ENCODE peak calls at places on chromosomes 1 and 21, in ten cellular contexts. M is psoas muscle; W is effector memory CD4-positive, alpha-beta T cell; J is heart right ventricle; S is lower lobe of right lung; F is uterus; B is lung; O is kidney; Q is testis; N is WERI-Rb-1. D is an unnamed sample.

GRCh38 chr1:32900371-32900955 is 726 bp downstream of the TMEM54 start:
- DNase-seq in M (no peak), W (no peak), J (no peak), S (no peak), F (no peak), B (no peak), O (peak), Q (no peak), N (no peak), D (peak)

GRCh38 chr1:201750934-201751333 is 78.0 kb upstream of the IPO9 start:
- DNase-seq in M (no peak), W (no peak), J (no peak), S (no peak), F (no peak), B (no peak), O (no peak), Q (no peak), N (no peak), D (no peak)

GRCh38 chr1:177948336-177948972 is 21.4 kb downstream of the SEC16B start:
- DNase-seq in M (peak), W (no peak), J (peak), S (no peak), F (peak), B (peak), O (no peak), Q (peak), N (peak), D (no peak)

GRCh38 chr1:64162151-64162550 is 41.3 kb upstream of the UBE2U start:
- DNase-seq in M (no peak), W (no peak), J (no peak), S (no peak), F (no peak), B (no peak), O (no peak), Q (no peak), N (peak), D (no peak)

GRCh38 chr1:36126005-36126716 is 1.1 kb upstream of the COL8A2 start:
- DNase-seq in M (no peak), W (no peak), J (no peak), S (no peak), F (no peak), B (no peak), O (no peak), Q (no peak), N (no peak), D (no peak)

GRCh38 chr1:162854245-162854860 is 6.6 kb downstream of the CCDC190 start:
- DNase-seq in M (peak), W (no peak), J (peak), S (peak), F (peak), B (peak), O (no peak), Q (peak), N (peak), D (peak)

GRCh38 chr1:170881268-170882265 is 53.8 kb upstream of the MROH9 start:
- DNase-seq in M (no peak), W (no peak), J (peak), S (no peak), F (peak), B (no peak), O (no peak), Q (peak), N (no peak), D (no peak)

GRCh38 chr1:227318003-227318851 is at the start of gene CDC42BPA:
- DNase-seq in M (peak), W (no peak), J (peak), S (peak), F (peak), B (peak), O (peak), Q (peak), N (peak), D (peak)

GRCh38 chr1:147700042-147700711 is 29.9 kb upstream of the ACP6 start:
- DNase-seq in M (peak), W (no peak), J (peak), S (peak), F (peak), B (peak), O (peak), Q (peak), N (peak), D (no peak)

GRCh38 chr1:241356519-241357365 is at the start of gene RGS7:
- DNase-seq in M (peak), W (no peak), J (peak), S (peak), F (no peak), B (peak), O (peak), Q (peak), N (peak), D (peak)

GRCh38 chr1:58574816-58575215 is 2.2 kb downstream of the TACSTD2 start:
- DNase-seq in M (no peak), W (no peak), J (no peak), S (no peak), F (no peak), B (no peak), O (no peak), Q (no peak), N (no peak), D (no peak)

GRCh38 chr1:231359113-231359512 is 21.0 kb downstream of the SPRTN start:
- DNase-seq in M (peak), W (no peak), J (no peak), S (no peak), F (peak), B (no peak), O (no peak), Q (no peak), N (no peak), D (no peak)

GRCh38 chr21:21712761-21713558 is 714.8 kb downstream of the NCAM2 start:
- DNase-seq in M (no peak), W (no peak), J (no peak), S (no peak), F (no peak), B (no peak), O (no peak), Q (no peak), N (no peak), D (no peak)

GRCh38 chr1:115668579-115668978 is 26.8 kb downstream of the VANGL1 start:
- DNase-seq in M (no peak), W (no peak), J (no peak), S (no peak), F (no peak), B (no peak), O (no peak), Q (no peak), N (no peak), D (no peak)

GRCh38 chr1:31782766-31783410 is 18.7 kb upstream of the ADGRB2 start:
- DNase-seq in M (no peak), W (no peak), J (no peak), S (peak), F (no peak), B (no peak), O (peak), Q (no peak), N (peak), D (peak)

GRCh38 chr1:24745711-24746582 is 700 bp downstream of the CLIC4 start:
- DNase-seq in M (peak), W (no peak), J (peak), S (peak), F (peak), B (peak), O (no peak), Q (peak), N (no peak), D (peak)

GRCh38 chr21:36716387-36716786 is 17.5 kb downstream of the SIM2 start:
- DNase-seq in M (no peak), W (no peak), J (no peak), S (no peak), F (no peak), B (no peak), O (no peak), Q (no peak), N (no peak), D (no peak)

GRCh38 chr21:32572574-32573420 is 12.5 kb downstream of the TCP10L start:
- DNase-seq in M (no peak), W (no peak), J (no peak), S (no peak), F (no peak), B (no peak), O (no peak), Q (no peak), N (no peak), D (no peak)

GRCh38 chr1:27660300-27660837 is 11.6 kb downstream of the IFI6 start:
- DNase-seq in M (no peak), W (no peak), J (no peak), S (no peak), F (no peak), B (no peak), O (no peak), Q (no peak), N (no peak), D (no peak)

GRCh38 chr1:153465728-153466625 is 5.5 kb upstream of the S100A7 start:
- DNase-seq in M (peak), W (peak), J (peak), S (peak), F (peak), B (peak), O (peak), Q (peak), N (peak), D (peak)

GRCh38 chr21:30206551-30207251 is 9.2 kb downstream of the CLDN8 start:
- DNase-seq in M (no peak), W (no peak), J (no peak), S (no peak), F (no peak), B (no peak), O (no peak), Q (no peak), N (no peak), D (no peak)

GRCh38 chr21:30209571-30209970 is 6.3 kb downstream of the CLDN8 start:
- DNase-seq in M (no peak), W (no peak), J (no peak), S (no peak), F (no peak), B (no peak), O (peak), Q (no peak), N (no peak), D (no peak)

GRCh38 chr21:30207252-30207579 is 8.7 kb downstream of the CLDN8 start:
- DNase-seq in M (no peak), W (no peak), J (no peak), S (no peak), F (no peak), B (no peak), O (no peak), Q (no peak), N (no peak), D (no peak)
- H3K4me3 ChIP-seq in M (no peak), W (no peak), J (no peak), S (no peak), F (no peak), B (no peak), O (no peak), Q (no peak), N (no peak), D (no peak)

GRCh38 chr1:23133587-23133986 is 35.1 kb downstream of the LUZP1 start:
- DNase-seq in M (no peak), W (no peak), J (no peak), S (no peak), F (no peak), B (no peak), O (no peak), Q (no peak), N (no peak), D (no peak)

GRCh38 chr1:23132033-23132432 is 36.6 kb downstream of the LUZP1 start:
- DNase-seq in M (no peak), W (no peak), J (no peak), S (no peak), F (no peak), B (no peak), O (no peak), Q (no peak), N (no peak), D (no peak)

GRCh38 chr1:23126801-23127200 is 41.9 kb downstream of the LUZP1 start:
- DNase-seq in M (no peak), W (no peak), J (no peak), S (no peak), F (no peak), B (no peak), O (no peak), Q (no peak), N (no peak), D (no peak)

GRCh38 chr1:23126200-23126599 is 42.5 kb downstream of the LUZP1 start:
- DNase-seq in M (no peak), W (no peak), J (no peak), S (no peak), F (no peak), B (no peak), O (no peak), Q (no peak), N (no peak), D (no peak)

GRCh38 chr1:23129846-23130245 is 38.8 kb downstream of the LUZP1 start:
- DNase-seq in M (no peak), W (no peak), J (no peak), S (no peak), F (no peak), B (no peak), O (no peak), Q (no peak), N (no peak), D (no peak)
- H3K27ac ChIP-seq in M (no peak), W (no peak), J (no peak), S (no peak), F (no peak), B (no peak), O (no peak), Q (no peak), N (no peak), D (no peak)

GRCh38 chr1:242525360-242525722 is 844 bp upstream of the PLD5 start:
- DNase-seq in M (no peak), W (no peak), J (no peak), S (no peak), F (no peak), B (no peak), O (no peak), Q (no peak), N (no peak), D (no peak)
- H3K4me3 ChIP-seq in M (peak), W (no peak), J (peak), S (peak), F (peak), B (no peak), O (peak), Q (peak), N (peak), D (peak)

DNA sequence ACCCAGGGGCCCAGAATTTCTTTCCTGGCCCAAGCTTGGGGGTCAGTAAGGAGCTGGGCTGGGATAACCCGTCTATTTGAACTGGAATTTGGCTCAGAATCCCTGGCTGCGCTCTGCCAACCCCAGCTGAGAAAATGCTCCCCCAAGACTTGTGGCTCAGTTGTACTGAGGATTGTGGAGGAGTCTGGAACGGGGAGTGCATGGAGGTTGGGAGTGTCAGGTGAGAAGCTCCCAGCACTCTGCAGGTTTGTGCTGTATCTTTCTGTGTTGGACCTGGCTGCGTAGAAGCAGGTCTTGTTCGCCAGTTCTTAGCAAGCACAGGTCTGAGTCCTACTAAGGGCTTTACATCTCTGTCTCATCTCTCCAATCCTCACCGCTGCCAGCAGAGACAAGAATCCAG is 1.6 kb downstream of the TCEA3 start:
- DNase-seq in M (no peak), W (no peak), J (no peak), S (no peak), F (no peak), B (no peak), O (no peak), Q (no peak), N (no peak), D (no peak)
- H3K27ac ChIP-seq in M (peak), W (peak), J (peak), S (peak), F (peak), B (peak), O (peak), Q (peak), N (no peak), D (peak)

DNA sequence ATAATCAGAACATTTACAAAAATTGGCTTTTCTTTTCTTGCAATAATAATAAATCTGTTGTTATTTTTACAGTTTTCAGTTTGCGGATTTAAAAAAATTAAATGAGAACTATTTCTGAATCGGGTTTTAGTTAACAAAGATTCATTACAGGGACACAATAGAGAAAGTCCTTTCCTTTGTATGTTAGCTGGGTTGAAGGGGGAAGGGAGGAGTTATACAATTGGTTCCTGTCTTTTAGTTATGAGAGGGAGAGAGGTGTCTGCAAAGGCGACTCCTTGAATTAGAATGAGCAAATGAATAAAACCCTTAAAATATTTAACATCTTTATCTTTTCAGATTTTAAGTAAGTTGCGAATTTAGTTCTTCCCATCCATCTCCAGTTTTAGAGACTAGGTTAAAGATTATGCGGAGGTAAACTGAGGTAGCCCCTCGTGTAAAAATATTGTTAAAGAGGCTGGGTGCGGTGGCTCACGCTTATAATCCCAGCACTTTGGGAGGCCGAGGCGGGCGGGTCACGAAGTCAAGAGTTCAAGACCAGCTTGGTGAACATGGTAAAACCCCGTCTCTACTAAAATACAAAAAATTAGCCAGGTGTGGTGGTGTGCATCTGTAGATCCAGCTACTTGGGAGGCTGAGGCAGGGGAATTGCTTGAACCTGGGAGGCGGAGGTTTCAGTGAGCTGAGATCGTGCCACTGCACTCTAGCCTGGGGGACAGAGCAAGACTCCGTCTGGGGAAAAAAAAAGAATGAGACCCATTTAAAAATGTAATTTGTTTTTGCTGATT is 3.9 kb downstream of the SPEN start:
- DNase-seq in M (no peak), W (no peak), J (no peak), S (no peak), F (no peak), B (no peak), O (no peak), Q (peak), N (no peak), D (no peak)
- H3K4me3 ChIP-seq in M (peak), W (no peak), J (no peak), S (no peak), F (no peak), B (no peak), O (no peak), Q (no peak), N (no peak), D (no peak)